ENCODE peak calls at places on chromosomes 7 and 10, in seven cellular contexts. One of them, this sample, is unnamed.

GRCh38 chr10:102868976-102869289 is 337 bp upstream of the AS3MT start:
- DNase-seq in IMR-90: no peak
- DNase-seq in stomach: no peak
- DNase-seq in breast epithelium: no peak
- DNase-seq in ovary: no peak
- DNase-seq in uterus: no peak
- DNase-seq in HCT116: no peak
- DNase-seq in this sample: no peak

GRCh38 chr10:9081253-9081652 is 1026.8 kb downstream of the GATA3 start:
- DNase-seq in IMR-90: no peak
- DNase-seq in stomach: no peak
- DNase-seq in breast epithelium: no peak
- DNase-seq in ovary: no peak
- DNase-seq in uterus: no peak
- DNase-seq in HCT116: no peak
- DNase-seq in this sample: no peak

GRCh38 chr10:87803328-87803727 is 14.7 kb downstream of the ATAD1 start:
- DNase-seq in IMR-90: no peak
- DNase-seq in stomach: no peak
- DNase-seq in breast epithelium: no peak
- DNase-seq in ovary: no peak
- DNase-seq in uterus: no peak
- DNase-seq in HCT116: no peak
- DNase-seq in this sample: no peak

GRCh38 chr7:27784399-27785053 is 44.6 kb downstream of the TAX1BP1 start:
- DNase-seq in IMR-90: peak; percentile 70
- DNase-seq in stomach: no peak
- DNase-seq in breast epithelium: no peak
- DNase-seq in ovary: no peak
- DNase-seq in uterus: no peak
- DNase-seq in HCT116: peak; percentile 76
- DNase-seq in this sample: no peak

GRCh38 chr10:22103701-22104100 is 100.2 kb upstream of the DNAJC1 start:
- DNase-seq in IMR-90: no peak
- DNase-seq in stomach: no peak
- DNase-seq in breast epithelium: no peak
- DNase-seq in ovary: no peak
- DNase-seq in uterus: no peak
- DNase-seq in HCT116: peak; percentile 8
- DNase-seq in this sample: no peak

GRCh38 chr10:23439920-23440875 is 1.3 kb downstream of the OTUD1 start:
- DNase-seq in IMR-90: peak; percentile 37
- DNase-seq in stomach: peak; percentile 31
- DNase-seq in breast epithelium: no peak
- DNase-seq in ovary: peak; percentile 59
- DNase-seq in uterus: peak; percentile 28
- DNase-seq in HCT116: no peak
- DNase-seq in this sample: no peak

GRCh38 chr10:71580926-71581325 is 138.7 kb downstream of the C10orf105 start:
- DNase-seq in IMR-90: no peak
- DNase-seq in stomach: no peak
- DNase-seq in breast epithelium: no peak
- DNase-seq in ovary: no peak
- DNase-seq in uterus: no peak
- DNase-seq in HCT116: no peak
- DNase-seq in this sample: no peak

GRCh38 chr10:34762603-34763299 is 52.3 kb downstream of the PARD3 start:
- DNase-seq in IMR-90: no peak
- DNase-seq in stomach: no peak
- DNase-seq in breast epithelium: no peak
- DNase-seq in ovary: no peak
- DNase-seq in uterus: no peak
- DNase-seq in HCT116: no peak
- DNase-seq in this sample: no peak

GRCh38 chr7:46625032-46625431 is 704.0 kb upstream of the IGFBP3 start:
- DNase-seq in IMR-90: no peak
- DNase-seq in stomach: no peak
- DNase-seq in breast epithelium: no peak
- DNase-seq in ovary: no peak
- DNase-seq in uterus: no peak
- DNase-seq in HCT116: no peak
- DNase-seq in this sample: no peak

GRCh38 chr10:12476661-12477060 is 127.3 kb downstream of the CAMK1D start:
- DNase-seq in IMR-90: no peak
- DNase-seq in stomach: no peak
- DNase-seq in breast epithelium: no peak
- DNase-seq in ovary: no peak
- DNase-seq in uterus: no peak
- DNase-seq in HCT116: no peak
- DNase-seq in this sample: no peak

GRCh38 chr7:47454961-47455871 is 126.7 kb downstream of the TNS3 start:
- DNase-seq in IMR-90: no peak
- DNase-seq in stomach: no peak
- DNase-seq in breast epithelium: no peak
- DNase-seq in ovary: no peak
- DNase-seq in uterus: no peak
- DNase-seq in HCT116: no peak
- DNase-seq in this sample: no peak

GRCh38 chr10:132784582-132785432 is 1.1 kb downstream of the NKX6-2 start:
- DNase-seq in IMR-90: no peak
- DNase-seq in stomach: no peak
- DNase-seq in breast epithelium: no peak
- DNase-seq in ovary: no peak
- DNase-seq in uterus: no peak
- DNase-seq in HCT116: no peak
- DNase-seq in this sample: no peak

GRCh38 chr10:132986576-132986975 is 44.2 kb upstream of the CFAP46 start:
- DNase-seq in IMR-90: no peak
- DNase-seq in stomach: no peak
- DNase-seq in breast epithelium: no peak
- DNase-seq in ovary: no peak
- DNase-seq in uterus: no peak
- DNase-seq in HCT116: no peak
- DNase-seq in this sample: no peak

GRCh38 chr10:71045188-71045841 is 156.9 kb upstream of the PCBD1 start:
- DNase-seq in IMR-90: no peak
- DNase-seq in stomach: no peak
- DNase-seq in breast epithelium: no peak
- DNase-seq in ovary: no peak
- DNase-seq in uterus: no peak
- DNase-seq in HCT116: no peak
- DNase-seq in this sample: no peak

GRCh38 chr7:45696476-45696875 is 122.3 kb downstream of the ADCY1 start:
- DNase-seq in IMR-90: no peak
- DNase-seq in stomach: peak; percentile 9
- DNase-seq in breast epithelium: peak; percentile 9
- DNase-seq in ovary: no peak
- DNase-seq in uterus: no peak
- DNase-seq in HCT116: no peak
- DNase-seq in this sample: no peak

GRCh38 chr10:6037975-6038624 is 24.1 kb downstream of the IL2RA start:
- DNase-seq in IMR-90: no peak
- DNase-seq in stomach: no peak
- DNase-seq in breast epithelium: no peak
- DNase-seq in ovary: no peak
- DNase-seq in uterus: no peak
- DNase-seq in HCT116: no peak
- DNase-seq in this sample: no peak

GRCh38 chr7:44213872-44214595 is 13.3 kb downstream of the YKT6 start:
- DNase-seq in IMR-90: peak; percentile 41
- DNase-seq in stomach: no peak
- DNase-seq in breast epithelium: no peak
- DNase-seq in ovary: peak; percentile 21
- DNase-seq in uterus: no peak
- DNase-seq in HCT116: peak; percentile 36
- DNase-seq in this sample: no peak

GRCh38 chr7:140653319-140654108 is 12.9 kb upstream of the DENND2A start:
- DNase-seq in IMR-90: peak; percentile 86
- DNase-seq in stomach: peak; percentile 62
- DNase-seq in breast epithelium: no peak
- DNase-seq in ovary: peak; percentile 63
- DNase-seq in uterus: peak; percentile 74
- DNase-seq in HCT116: peak; percentile 65
- DNase-seq in this sample: no peak

GRCh38 chr10:30431435-30431911 is 2.5 kb upstream of the MAP3K8 start:
- DNase-seq in IMR-90: no peak
- DNase-seq in stomach: peak; percentile 46
- DNase-seq in breast epithelium: no peak
- DNase-seq in ovary: peak; percentile 63
- DNase-seq in uterus: peak; percentile 50
- DNase-seq in HCT116: no peak
- DNase-seq in this sample: no peak

GRCh38 chr10:124119933-124120332 is 26.5 kb upstream of the CHST15 start:
- DNase-seq in IMR-90: no peak
- DNase-seq in stomach: no peak
- DNase-seq in breast epithelium: no peak
- DNase-seq in ovary: no peak
- DNase-seq in uterus: peak; percentile 27
- DNase-seq in HCT116: no peak
- DNase-seq in this sample: no peak

GRCh38 chr7:90910136-90910535 is 314.0 kb downstream of the CDK14 start:
- DNase-seq in IMR-90: peak; percentile 33
- DNase-seq in stomach: no peak
- DNase-seq in breast epithelium: no peak
- DNase-seq in ovary: no peak
- DNase-seq in uterus: no peak
- DNase-seq in HCT116: no peak
- DNase-seq in this sample: no peak

GRCh38 chr10:49166804-49167628 is 21.2 kb downstream of the TMEM273 start:
- DNase-seq in IMR-90: no peak
- DNase-seq in stomach: no peak
- DNase-seq in breast epithelium: no peak
- DNase-seq in ovary: no peak
- DNase-seq in uterus: no peak
- DNase-seq in HCT116: no peak
- DNase-seq in this sample: peak; percentile 69

GRCh38 chr10:49164587-49165188 is 23.5 kb downstream of the TMEM273 start:
- DNase-seq in IMR-90: peak; percentile 35
- DNase-seq in stomach: no peak
- DNase-seq in breast epithelium: no peak
- DNase-seq in ovary: peak; percentile 55
- DNase-seq in uterus: peak; percentile 32
- DNase-seq in HCT116: peak; percentile 48
- DNase-seq in this sample: no peak

GRCh38 chr10:49165259-49165658 is 22.9 kb downstream of the TMEM273 start:
- DNase-seq in IMR-90: no peak
- DNase-seq in stomach: no peak
- DNase-seq in breast epithelium: no peak
- DNase-seq in ovary: no peak
- DNase-seq in uterus: no peak
- DNase-seq in HCT116: no peak
- DNase-seq in this sample: no peak

GRCh38 chr10:49167629-49168540 is 20.3 kb downstream of the TMEM273 start:
- DNase-seq in IMR-90: no peak
- DNase-seq in stomach: no peak
- DNase-seq in breast epithelium: no peak
- DNase-seq in ovary: no peak
- DNase-seq in uterus: no peak
- DNase-seq in HCT116: no peak
- DNase-seq in this sample: peak; percentile 70

GRCh38 chr10:49165940-49166803 is 22.0 kb downstream of the TMEM273 start:
- DNase-seq in IMR-90: no peak
- DNase-seq in stomach: no peak
- DNase-seq in breast epithelium: no peak
- DNase-seq in ovary: no peak
- DNase-seq in uterus: no peak
- DNase-seq in HCT116: no peak
- DNase-seq in this sample: no peak
- H3K4me3 ChIP-seq in IMR-90: no peak overlapping the region
- H3K4me3 ChIP-seq in stomach: no peak overlapping the region
- H3K4me3 ChIP-seq in breast epithelium: no peak overlapping the region
- H3K4me3 ChIP-seq in ovary: no peak overlapping the region
- H3K4me3 ChIP-seq in uterus: no peak overlapping the region
- H3K4me3 ChIP-seq in HCT116: no peak overlapping the region
- H3K4me3 ChIP-seq in this sample: no peak overlapping the region

GRCh38 chr7:50449881-50450690 is at the start of gene FIGNL1:
- DNase-seq in IMR-90: peak; percentile 68
- DNase-seq in stomach: peak; percentile 79
- DNase-seq in breast epithelium: peak; percentile 42
- DNase-seq in ovary: peak; percentile 88
- DNase-seq in uterus: peak; percentile 69
- DNase-seq in HCT116: peak; percentile 55
- DNase-seq in this sample: no peak
- TF ChIP-seq POLR2A in IMR-90: no peak
- TF ChIP-seq POLR2A in stomach: no peak
- TF ChIP-seq POLR2A in breast epithelium: no peak
- TF ChIP-seq POLR2A in ovary: no peak
- TF ChIP-seq POLR2A in uterus: peak; percentile 18
- TF ChIP-seq POLR2A in HCT116: no peak
- TF ChIP-seq POLR2A in this sample: no peak

GRCh38 chr7:75967055-75967454 is 27.3 kb downstream of the TMEM120A start:
- DNase-seq in IMR-90: no peak
- DNase-seq in stomach: no peak
- DNase-seq in breast epithelium: no peak
- DNase-seq in ovary: peak; percentile 51
- DNase-seq in uterus: no peak
- DNase-seq in HCT116: no peak
- DNase-seq in this sample: no peak

GRCh38 chr7:75968561-75969001 is 25.8 kb downstream of the TMEM120A start:
- DNase-seq in IMR-90: no peak
- DNase-seq in stomach: no peak
- DNase-seq in breast epithelium: no peak
- DNase-seq in ovary: peak; percentile 56
- DNase-seq in uterus: no peak
- DNase-seq in HCT116: no peak
- DNase-seq in this sample: no peak

GRCh38 chr7:75969182-75969581 is 25.2 kb downstream of the TMEM120A start:
- DNase-seq in IMR-90: no peak
- DNase-seq in stomach: no peak
- DNase-seq in breast epithelium: no peak
- DNase-seq in ovary: peak; percentile 55
- DNase-seq in uterus: peak; percentile 65
- DNase-seq in HCT116: no peak
- DNase-seq in this sample: no peak

GRCh38 chr7:75967573-75967997 is 26.8 kb downstream of the TMEM120A start:
- DNase-seq in IMR-90: peak; percentile 21
- DNase-seq in stomach: no peak
- DNase-seq in breast epithelium: no peak
- DNase-seq in ovary: peak; percentile 71
- DNase-seq in uterus: peak; percentile 62
- DNase-seq in HCT116: no peak
- DNase-seq in this sample: no peak

DNA sequence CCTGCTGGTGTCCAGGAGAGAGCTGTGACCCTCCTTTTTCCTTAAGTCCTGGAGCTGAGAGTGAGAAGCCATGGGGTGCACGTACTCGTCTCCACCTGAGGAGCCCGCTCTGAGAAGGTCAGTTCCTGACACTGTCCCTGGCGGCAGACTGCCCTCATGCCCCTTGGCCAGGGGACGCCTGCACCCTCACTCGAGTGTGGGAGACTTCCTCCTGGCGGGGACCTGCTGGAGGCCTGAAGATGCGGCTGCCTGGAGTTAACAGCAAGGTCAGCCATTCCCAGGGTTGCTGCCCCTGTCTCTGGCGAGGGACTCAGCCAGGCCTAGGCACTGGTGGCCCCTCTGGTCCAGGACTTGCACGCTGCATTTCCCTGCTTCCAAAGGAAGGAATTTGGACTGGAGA is 26.4 kb downstream of the TMEM120A start:
- DNase-seq in IMR-90: no peak
- DNase-seq in stomach: no peak
- DNase-seq in breast epithelium: no peak
- DNase-seq in ovary: peak; percentile 50
- DNase-seq in uterus: no peak
- DNase-seq in HCT116: no peak
- DNase-seq in this sample: no peak
- H3K27ac ChIP-seq in IMR-90: no peak overlapping the region
- H3K27ac ChIP-seq in stomach: peak overlapping the region; percentile 9
- H3K27ac ChIP-seq in breast epithelium: peak overlapping the region; percentile 90
- H3K27ac ChIP-seq in ovary: peak overlapping the region; percentile 32
- H3K27ac ChIP-seq in uterus: peak overlapping the region; percentile 79
- H3K27ac ChIP-seq in HCT116: no peak overlapping the region
- H3K27ac ChIP-seq in this sample: peak overlapping the region; percentile 88

GRCh38 chr7:150524018-150524417 is 9.3 kb downstream of the GIMAP7 start:
- DNase-seq in IMR-90: no peak
- DNase-seq in stomach: no peak
- DNase-seq in breast epithelium: no peak
- DNase-seq in ovary: no peak
- DNase-seq in uterus: no peak
- DNase-seq in HCT116: no peak
- DNase-seq in this sample: no peak
- H3K4me3 ChIP-seq in IMR-90: no peak overlapping the region
- H3K4me3 ChIP-seq in stomach: no peak overlapping the region
- H3K4me3 ChIP-seq in breast epithelium: no peak overlapping the region
- H3K4me3 ChIP-seq in ovary: no peak overlapping the region
- H3K4me3 ChIP-seq in uterus: no peak overlapping the region
- H3K4me3 ChIP-seq in HCT116: no peak overlapping the region
- H3K4me3 ChIP-seq in this sample: no peak overlapping the region

This sample was measured in vagina.